ENCODE peak calls at places on chromosomes 16 and 17, in six cellular contexts. Z is endothelial cell of umbilical vein, T is H9, U is GM23248, K is GM23338, H is MM.1S. C is an unnamed sample.

GRCh38 chr16:55849536-55849935 is 16.6 kb upstream of the CES1 start:
- DNase-seq in Z (no peak), T (no peak), U (no peak), K (no peak), H (no peak), C (no peak)

GRCh38 chr16:85750827-85751641 is at the start of gene C16orf74:
- DNase-seq in Z (peak; percentile 34), T (no peak), U (peak; percentile 83), K (peak; percentile 69), H (peak; percentile 14), C (peak; percentile 69)

GRCh38 chr17:78357177-78357586 is 2.7 kb downstream of the SOCS3 start:
- DNase-seq in Z (peak; percentile 82), T (peak; percentile 56), U (peak; percentile 79), K (no peak), H (no peak), C (no peak)

GRCh38 chr16:67260426-67261063 is 11.8 kb downstream of the SLC9A5 start:
- DNase-seq in Z (peak; percentile 24), T (peak; percentile 46), U (peak; percentile 77), K (peak; percentile 65), H (peak; percentile 74), C (peak; percentile 72)

GRCh38 chr17:34393401-34393800 is 30.4 kb upstream of the CCL1 start:
- DNase-seq in Z (no peak), T (peak; percentile 14), U (no peak), K (no peak), H (no peak), C (no peak)

GRCh38 chr17:63675607-63676539 is 24.1 kb downstream of the LIMD2 start:
- DNase-seq in Z (peak; percentile 99), T (no peak), U (peak; percentile 84), K (peak; percentile 19), H (no peak), C (no peak)

GRCh38 chr16:67883872-67884261 is 818 bp upstream of the NRN1L start:
- DNase-seq in Z (peak; percentile 48), T (peak; percentile 86), U (peak; percentile 61), K (peak; percentile 90), H (peak; percentile 43), C (peak; percentile 83)

GRCh38 chr17:38958326-38958725 is 8.9 kb downstream of the FBXO47 start:
- DNase-seq in Z (peak; percentile 53), T (no peak), U (peak; percentile 23), K (no peak), H (no peak), C (no peak)

GRCh38 chr17:55144518-55144917 is 120.2 kb upstream of the HLF start:
- DNase-seq in Z (no peak), T (no peak), U (no peak), K (no peak), H (no peak), C (no peak)

GRCh38 chr16:27428035-27428785 is 26.2 kb downstream of the IL21R start:
- DNase-seq in Z (no peak), T (peak; percentile 24), U (no peak), K (no peak), H (no peak), C (peak; percentile 51)

GRCh38 chr16:4733747-4734062 is 366 bp downstream of the ANKS3 start:
- DNase-seq in Z (no peak), T (no peak), U (peak; percentile 36), K (no peak), H (no peak), C (no peak)

GRCh38 chr17:8482546-8482945 is 46.9 kb downstream of the NDEL1 start:
- DNase-seq in Z (no peak), T (no peak), U (peak; percentile 48), K (no peak), H (no peak), C (no peak)

GRCh38 chr17:42618442-42619150 is 9.1 kb downstream of the TUBG1 start:
- DNase-seq in Z (no peak), T (peak; percentile 91), U (no peak), K (peak; percentile 91), H (peak; percentile 97), C (peak; percentile 66)

GRCh38 chr17:1153795-1154546 is 25.8 kb downstream of the ABR start:
- DNase-seq in Z (no peak), T (peak; percentile 82), U (peak; percentile 90), K (peak; percentile 87), H (no peak), C (no peak)

GRCh38 chr16:84597518-84598390 is 20.1 kb downstream of the COTL1 start:
- DNase-seq in Z (peak; percentile 25), T (no peak), U (no peak), K (no peak), H (no peak), C (peak; percentile 79)

GRCh38 chr16:68194263-68194662 is 41.7 kb downstream of the ESRP2 start:
- DNase-seq in Z (no peak), T (no peak), U (no peak), K (no peak), H (peak; percentile 42), C (peak; percentile 83)

GRCh38 chr16:25198021-25198420 is 18.7 kb upstream of the AQP8 start:
- DNase-seq in Z (no peak), T (no peak), U (peak; percentile 61), K (no peak), H (no peak), C (no peak)

GRCh38 chr16:67936124-67936875 is at the start of gene PSMB10:
- DNase-seq in Z (peak; percentile 47), T (no peak), U (peak; percentile 59), K (peak; percentile 63), H (no peak), C (no peak)

GRCh38 chr17:80517641-80518040 is 27.0 kb upstream of the RPTOR start:
- DNase-seq in Z (no peak), T (no peak), U (no peak), K (no peak), H (no peak), C (no peak)

GRCh38 chr17:74190807-74191206 is 12.7 kb upstream of the RPL38 start:
- DNase-seq in Z (no peak), T (peak; percentile 71), U (peak; percentile 56), K (peak; percentile 69), H (no peak), C (no peak)

GRCh38 chr17:17079336-17079735 is 37.1 kb downstream of the MPRIP start:
- DNase-seq in Z (no peak), T (no peak), U (no peak), K (no peak), H (no peak), C (no peak)
- H4K20me1 ChIP-seq in Z (peaks cover 6% of the 10 kb centered on the region), T (no peaks in the 10 kb centered on the region), U (peaks cover 17% of the 10 kb centered on the region), K (peaks cover 18% of the 10 kb centered on the region), H (peaks cover 7% of the 10 kb centered on the region), C (peaks cover 29% of the 10 kb centered on the region)

GRCh38 chr16:1746693-1747195 is 24.6 kb downstream of the NME3 start:
- DNase-seq in Z (no peak), T (no peak), U (no peak), K (no peak), H (no peak), C (no peak)
- H4K20me1 ChIP-seq in Z (no peaks in the 10 kb centered on the region), T (peaks cover 3% of the 10 kb centered on the region), U (no peaks in the 10 kb centered on the region), K (no peaks in the 10 kb centered on the region), H (no peaks in the 10 kb centered on the region), C (no peaks in the 10 kb centered on the region)

DNA sequence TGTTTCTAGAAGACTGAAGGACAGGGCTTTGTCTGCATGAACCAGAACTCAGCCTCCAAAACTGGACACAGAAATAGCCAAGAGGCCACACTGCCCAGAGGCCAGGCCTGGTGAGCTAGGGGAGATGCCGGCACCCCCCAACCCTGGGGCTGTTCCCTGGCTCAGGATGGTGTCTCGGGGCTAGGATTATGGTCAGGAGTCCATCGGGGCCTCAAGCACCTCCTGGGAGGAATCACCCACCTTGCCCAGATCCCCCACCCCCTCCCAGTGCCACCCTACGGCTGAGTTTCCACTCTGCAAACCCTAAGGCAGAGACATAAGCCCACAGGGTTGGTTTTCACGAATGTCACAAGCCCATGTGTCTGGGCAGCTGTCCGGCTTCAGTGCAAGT is 37.2 kb downstream of the SLC7A5 start:
- DNase-seq in Z (no peak), T (no peak), U (no peak), K (no peak), H (no peak), C (no peak)
- H4K20me1 ChIP-seq in Z (no peaks in the 10 kb centered on the region), T (no peaks in the 10 kb centered on the region), U (no peaks in the 10 kb centered on the region), K (peaks cover 5% of the 10 kb centered on the region), H (no peaks in the 10 kb centered on the region), C (peaks cover 61% of the 10 kb centered on the region)

DNA sequence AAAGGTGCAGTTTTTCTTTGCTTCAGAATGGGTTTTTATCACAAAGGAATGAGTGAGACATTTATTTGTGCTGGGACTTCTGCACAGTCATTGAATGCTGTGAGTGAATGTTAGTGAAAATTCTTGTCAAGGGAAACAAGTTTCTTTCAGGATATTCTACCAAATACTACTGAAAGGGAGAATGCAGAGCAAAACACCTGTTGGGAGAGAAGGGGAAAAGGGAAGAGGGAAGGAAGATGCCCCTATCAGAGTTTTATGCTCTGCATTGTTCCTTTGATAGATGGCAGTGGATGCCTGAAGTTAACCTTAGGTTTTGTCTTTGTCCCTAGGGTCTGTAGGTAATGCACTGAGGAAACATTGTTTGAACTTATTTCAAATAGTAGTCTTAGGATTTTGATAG is 3.1 kb downstream of the GGNBP2 start:
- DNase-seq in Z (no peak), T (no peak), U (peak; percentile 16), K (no peak), H (no peak), C (no peak)
- H4K20me1 ChIP-seq in Z (peaks cover 12% of the 10 kb centered on the region), T (no peaks in the 10 kb centered on the region), U (peaks cover 30% of the 10 kb centered on the region), K (peaks cover 17% of the 10 kb centered on the region), H (peaks cover 28% of the 10 kb centered on the region), C (peaks cover 11% of the 10 kb centered on the region)

GRCh38 chr16:22018559-22018958 is 10.6 kb downstream of the MOSMO start:
- DNase-seq in Z (no peak), T (no peak), U (peak; percentile 44), K (no peak), H (no peak), C (no peak)
- H4K20me1 ChIP-seq in Z (peaks cover 9% of the 10 kb centered on the region), T (no peaks in the 10 kb centered on the region), U (peaks cover 20% of the 10 kb centered on the region), K (peaks cover 18% of the 10 kb centered on the region), H (no peaks in the 10 kb centered on the region), C (peaks cover 66% of the 10 kb centered on the region)

C was measured in Karpas-422.